ENCODE peak calls at places on chromosomes 5 and 9, in ten cellular contexts. I is colonic mucosa; K is AG04450; G is suprapubic skin; M is fibroblast of lung; D is spleen; X is kidney; H is effector memory CD4-positive, alpha-beta T cell; E is tibial nerve; W is Peyer's patch. C is an unnamed sample.

GRCh38 chr9:2837915-2838314 is 6.0 kb downstream of the PUM3 start:
- DNase-seq in I (no peak), K (no peak), G (no peak), M (peak; percentile 58), D (no peak), X (no peak), H (no peak), E (no peak), W (no peak), C (no peak)

GRCh38 chr5:55232194-55232984 is 1.0 kb downstream of the CCNO start:
- DNase-seq in I (peak; percentile 47), K (no peak), G (peak; percentile 62), M (no peak), D (peak; percentile 73), X (peak; percentile 83), H (no peak), E (no peak), W (peak; percentile 63), C (peak; percentile 90)

GRCh38 chr5:55817030-55817429 is 34.1 kb upstream of the IL31RA start:
- DNase-seq in I (no peak), K (no peak), G (no peak), M (peak; percentile 87), D (no peak), X (no peak), H (no peak), E (no peak), W (no peak), C (no peak)

GRCh38 chr5:34576849-34577248 is 79.3 kb upstream of the RAI14 start:
- DNase-seq in I (no peak), K (no peak), G (no peak), M (no peak), D (no peak), X (peak; percentile 72), H (no peak), E (no peak), W (no peak), C (no peak)

GRCh38 chr5:138352722-138353549 is 451 bp downstream of the KDM3B start:
- DNase-seq in I (peak; percentile 77), K (no peak), G (peak; percentile 78), M (peak; percentile 56), D (peak; percentile 94), X (peak; percentile 91), H (peak; percentile 68), E (peak; percentile 54), W (peak; percentile 81), C (no peak)

GRCh38 chr5:52896524-52897237 is 92.5 kb upstream of the ITGA2 start:
- DNase-seq in I (no peak), K (no peak), G (no peak), M (no peak), D (no peak), X (no peak), H (no peak), E (no peak), W (no peak), C (no peak)

GRCh38 chr5:1190296-1190695 is 11.1 kb upstream of the SLC6A19 start:
- DNase-seq in I (no peak), K (no peak), G (no peak), M (no peak), D (no peak), X (no peak), H (no peak), E (no peak), W (peak; percentile 15), C (no peak)

GRCh38 chr5:94793816-94794198 is 175.3 kb downstream of the SLF1 start:
- DNase-seq in I (no peak), K (no peak), G (no peak), M (peak; percentile 14), D (no peak), X (no peak), H (no peak), E (no peak), W (no peak), C (no peak)

GRCh38 chr5:54325272-54325609 is 14.9 kb upstream of the ARL15 start:
- DNase-seq in I (no peak), K (no peak), G (no peak), M (no peak), D (no peak), X (no peak), H (no peak), E (no peak), W (no peak), C (no peak)

DNA sequence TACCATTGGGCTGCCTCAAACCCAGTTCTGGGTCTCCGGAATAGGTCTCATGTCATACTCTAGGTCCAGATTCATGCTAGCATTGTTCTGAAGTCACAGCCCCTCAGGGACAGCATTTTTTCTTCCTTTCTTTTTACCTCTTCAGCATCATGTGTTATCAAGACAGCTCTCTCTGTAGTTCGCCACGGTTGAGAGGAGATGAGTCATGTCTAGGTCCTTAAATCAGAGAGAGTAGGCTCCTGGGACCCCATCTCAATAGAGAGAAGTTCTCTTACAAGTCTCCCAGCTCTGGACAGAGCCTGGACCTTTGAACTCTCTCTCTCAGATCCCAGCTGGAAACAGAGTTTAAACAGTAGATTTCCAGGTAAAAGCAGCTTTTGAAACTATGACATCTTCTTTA is 332.4 kb upstream of the CD180 start:
- DNase-seq in I (no peak), K (no peak), G (no peak), M (no peak), D (no peak), X (no peak), H (no peak), E (no peak), W (no peak), C (no peak)
- H3K27ac ChIP-seq in I (no peak overlapping the region), K (no peak overlapping the region), G (no peak overlapping the region), M (no peak overlapping the region), D (no peak overlapping the region), X (no peak overlapping the region), H (no peak overlapping the region), E (no peak overlapping the region), W (no peak overlapping the region), C (no peak overlapping the region)

DNA sequence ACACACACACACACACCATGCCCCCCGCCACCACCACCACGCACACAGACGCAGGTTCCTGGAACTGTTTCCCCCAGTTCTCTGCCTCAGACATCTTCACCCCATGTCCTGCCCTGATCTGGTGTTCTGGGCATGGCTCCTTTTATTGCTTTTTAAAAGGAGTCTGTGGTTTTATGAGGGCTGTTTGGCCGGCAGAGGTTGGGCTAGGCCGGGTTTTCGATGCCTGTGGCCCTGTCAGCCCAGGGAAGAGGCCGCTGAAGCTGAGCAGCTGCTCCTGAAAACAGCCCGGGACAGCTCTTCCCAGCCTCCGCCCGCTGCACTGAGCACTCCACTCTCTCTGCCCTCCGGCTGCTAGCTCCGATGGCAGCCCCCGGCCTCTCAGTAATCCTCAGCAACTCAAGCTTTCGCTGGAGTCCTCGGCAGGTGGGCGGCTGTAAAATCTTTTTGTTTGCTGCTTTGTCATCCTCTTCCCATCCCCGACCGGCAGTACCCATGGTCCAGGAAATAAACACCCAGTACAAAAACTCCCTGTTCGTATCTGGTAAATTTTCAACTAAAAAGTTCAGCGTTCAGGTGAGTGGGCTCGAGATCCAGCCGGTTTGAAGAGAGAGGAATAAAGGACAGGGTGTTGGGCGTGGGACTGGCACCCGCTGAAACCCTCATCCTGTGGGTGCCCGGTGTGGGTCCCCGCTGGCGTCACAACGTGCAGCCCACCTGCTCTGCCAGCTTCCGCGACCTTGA is 103.0 kb upstream of the ERCC6L2 start:
- DNase-seq in I (peak; percentile 76), K (no peak), G (no peak), M (peak; percentile 94), D (no peak), X (peak; percentile 92), H (no peak), E (peak; percentile 37), W (peak; percentile 67), C (no peak)
- H3K27ac ChIP-seq in I (peak overlapping the region; percentile 74), K (peak overlapping the region; percentile 58), G (peak overlapping the region; percentile 7), M (no peak overlapping the region), D (peak overlapping the region; percentile 15), X (peak overlapping the region; percentile 13), H (no peak overlapping the region), E (peak overlapping the region; percentile 28), W (peak overlapping the region; percentile 77), C (peak overlapping the region; percentile 72)

GRCh38 chr9:116859763-116860162 is 172.7 kb downstream of the TRIM32 start:
- DNase-seq in I (no peak), K (no peak), G (no peak), M (no peak), D (no peak), X (peak; percentile 73), H (no peak), E (no peak), W (no peak), C (no peak)

GRCh38 chr9:116855881-116856662 is 169.0 kb downstream of the TRIM32 start:
- DNase-seq in I (no peak), K (no peak), G (no peak), M (no peak), D (no peak), X (peak; percentile 78), H (no peak), E (no peak), W (no peak), C (no peak)

GRCh38 chr9:116861321-116861720 is 174.2 kb downstream of the TRIM32 start:
- DNase-seq in I (no peak), K (no peak), G (no peak), M (no peak), D (no peak), X (no peak), H (no peak), E (no peak), W (no peak), C (no peak)

GRCh38 chr9:116860509-116861120 is 173.5 kb downstream of the TRIM32 start:
- DNase-seq in I (peak; percentile 64), K (peak; percentile 29), G (no peak), M (peak; percentile 63), D (no peak), X (peak; percentile 75), H (no peak), E (peak; percentile 62), W (peak; percentile 55), C (no peak)

DNA sequence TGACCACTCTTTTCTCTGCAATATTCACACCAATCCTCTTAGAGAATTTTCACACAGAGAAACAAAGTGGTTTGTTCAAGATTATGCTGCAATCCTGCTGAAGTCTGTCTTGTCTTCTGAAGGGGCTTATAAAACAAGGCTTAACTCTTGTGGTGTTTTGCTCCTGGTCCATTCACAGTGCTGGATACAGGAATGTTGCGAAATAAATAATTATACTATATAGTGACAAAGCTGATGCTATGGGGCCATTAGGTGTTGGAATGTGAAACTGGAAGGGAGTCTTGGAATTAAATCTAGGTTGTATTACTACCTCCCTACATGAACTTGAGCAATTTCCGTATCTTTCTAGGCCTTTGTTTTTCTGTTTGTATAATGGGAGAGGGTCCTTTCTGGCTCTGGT is 170.2 kb downstream of the TRIM32 start:
- DNase-seq in I (no peak), K (no peak), G (no peak), M (no peak), D (no peak), X (no peak), H (no peak), E (no peak), W (no peak), C (no peak)
- H3K27ac ChIP-seq in I (no peak overlapping the region), K (no peak overlapping the region), G (no peak overlapping the region), M (no peak overlapping the region), D (no peak overlapping the region), X (no peak overlapping the region), H (no peak overlapping the region), E (no peak overlapping the region), W (no peak overlapping the region), C (no peak overlapping the region)

GRCh38 chr9:75106856-75107255 is 18.5 kb downstream of the OSTF1 start:
- DNase-seq in I (no peak), K (no peak), G (no peak), M (peak; percentile 87), D (no peak), X (no peak), H (no peak), E (no peak), W (no peak), C (no peak)
- H3K27ac ChIP-seq in I (no peak overlapping the region), K (no peak overlapping the region), G (no peak overlapping the region), M (peak overlapping the region; percentile 53), D (peak overlapping the region; percentile 79), X (no peak overlapping the region), H (no peak overlapping the region), E (no peak overlapping the region), W (peak overlapping the region; percentile 1), C (peak overlapping the region; percentile 48)

GRCh38 chr5:59768204-59769040 is 125.1 kb downstream of the PDE4D start:
- DNase-seq in I (peak; percentile 78), K (no peak), G (peak; percentile 68), M (peak; percentile 83), D (peak; percentile 83), X (peak; percentile 79), H (no peak), E (peak; percentile 37), W (peak; percentile 69), C (no peak)
- H3K27ac ChIP-seq in I (peak overlapping the region; percentile 63), K (no peak overlapping the region), G (peak overlapping the region; percentile 73), M (no peak overlapping the region), D (peak overlapping the region; percentile 41), X (peak overlapping the region; percentile 46), H (no peak overlapping the region), E (peak overlapping the region; percentile 26), W (peak overlapping the region; percentile 76), C (peak overlapping the region; percentile 79)

C was measured in esophagus muscularis mucosa.